ENCODE peak calls at places on chromosomes 12 and 14, in eight cellular contexts. R is Right ventricle myocardium inferior; B is activated naive CD8-positive, alpha-beta T cell treated with anti-CD3 and anti-CD28 coated beads, Interleukin-2, amount 10 ng/mL, durations not matched to agents 7 days and 5 days; Y is activated naive CD4-positive, alpha-beta T cell treated with anti-CD3 and anti-CD28 coated beads, Interleukin-2, amount 50 U/mL, for 72 hours; N is CD8-positive, alpha-beta T cell; U is stimulated activated naive CD8-positive, alpha-beta T cell treated with anti-CD3 and anti-CD28 coated beads, Interleukin-15, amount 100 ng/mL, for 72 hours; G is naive thymus-derived CD4-positive, alpha-beta T cell; E is upper lobe of right lung. P is an unnamed sample.

GRCh38 chr12:115522010-115522409 is 755.5 kb downstream of the MED13L start:
- ATAC-seq in R (no peak), B (no peak), Y (no peak), N (no peak), U (no peak), G (no peak), E (no peak), P (no peak)

GRCh38 chr12:121366063-121366459 is 13.8 kb upstream of the ANAPC5 start:
- ATAC-seq in R (no peak), B (no peak), Y (no peak), N (no peak), U (no peak), G (no peak), E (no peak), P (no peak)

GRCh38 chr12:49674318-49674985 is 32.8 kb downstream of the FMNL3 start:
- ATAC-seq in R (peak), B (peak), Y (peak), N (no peak), U (peak), G (no peak), E (no peak), P (no peak)

GRCh38 chr14:81193924-81194633 is 26.7 kb downstream of the GTF2A1 start:
- ATAC-seq in R (no peak), B (peak), Y (peak), N (peak), U (peak), G (no peak), E (no peak), P (no peak)

GRCh38 chr12:3250576-3250975 is 173.4 kb downstream of the TSPAN9 start:
- ATAC-seq in R (peak), B (no peak), Y (no peak), N (no peak), U (no peak), G (no peak), E (no peak), P (no peak)

GRCh38 chr12:86334071-86334470 is 77.9 kb upstream of the MGAT4C start:
- ATAC-seq in R (no peak), B (no peak), Y (no peak), N (no peak), U (no peak), G (no peak), E (no peak), P (no peak)

GRCh38 chr12:9928607-9929006 is 3.6 kb downstream of the CLEC2A start:
- ATAC-seq in R (no peak), B (no peak), Y (peak), N (no peak), U (no peak), G (no peak), E (no peak), P (no peak)

GRCh38 chr12:52650520-52651081 is 1.4 kb downstream of the KRT2 start:
- ATAC-seq in R (no peak), B (no peak), Y (no peak), N (no peak), U (no peak), G (no peak), E (no peak), P (no peak)